ENCODE peak calls at places on chromosomes 2 and 18, in seven cellular contexts. F is CD8-positive, alpha-beta memory T cell; G is GM03348; N is stimulated activated naive CD8-positive, alpha-beta T cell treated with anti-CD3 and anti-CD28 coated beads, Interleukin-15, amount 100 ng/mL, for 72 hours; M is Calu3; U is fibroblast of the conjunctiva; T is HepG2. W is an unnamed sample.
A peak's percentile ranks its signal among the peaks of the same experiment; 100 is the strongest.

GRCh38 chr18:58135806-58136331 is 91.8 kb downstream of the NEDD4L start:
- DNase-seq in F (peak; percentile 53), G (peak; percentile 77), N (peak; percentile 60), M (peak; percentile 80), U (peak; percentile 44), T (peak; percentile 31), W (peak; percentile 82)

GRCh38 chr2:220053919-220054318 is 426.5 kb downstream of the SLC4A3 start:
- DNase-seq in F (no peak), G (no peak), N (no peak), M (no peak), U (no peak), T (no peak), W (no peak)

GRCh38 chr2:62354771-62355550 is 151.0 kb downstream of the TMEM17 start:
- DNase-seq in F (no peak), G (no peak), N (no peak), M (no peak), U (no peak), T (no peak), W (no peak)

GRCh38 chr2:127620867-127621266 is 25.1 kb upstream of the GPR17 start:
- DNase-seq in F (no peak), G (no peak), N (no peak), M (no peak), U (no peak), T (no peak), W (no peak)

GRCh38 chr2:142285480-142285879 is 154.7 kb upstream of the LRP1B start:
- DNase-seq in F (no peak), G (no peak), N (no peak), M (no peak), U (no peak), T (no peak), W (no peak)

GRCh38 chr2:241877197-241877685 is 7.7 kb downstream of the RTP5 start:
- DNase-seq in F (no peak), G (no peak), N (no peak), M (no peak), U (no peak), T (no peak), W (no peak)

GRCh38 chr2:221969087-221969829 is 329.5 kb downstream of the PAX3 start:
- DNase-seq in F (no peak), G (peak; percentile 78), N (no peak), M (peak; percentile 38), U (peak; percentile 22), T (peak; percentile 30), W (no peak)

GRCh38 chr2:8569332-8569930 is 112.4 kb upstream of the ID2 start:
- DNase-seq in F (no peak), G (no peak), N (no peak), M (no peak), U (no peak), T (no peak), W (no peak)

GRCh38 chr2:85779641-85780315 is 26.0 kb downstream of the ATOH8 start:
- DNase-seq in F (no peak), G (no peak), N (no peak), M (no peak), U (no peak), T (no peak), W (no peak)

GRCh38 chr2:181117176-181117925 is 136.9 kb downstream of the UBE2E3 start:
- DNase-seq in F (no peak), G (no peak), N (no peak), M (no peak), U (no peak), T (no peak), W (no peak)

GRCh38 chr2:231545105-231545902 is 15.1 kb upstream of the NMUR1 start:
- DNase-seq in F (peak; percentile 63), G (peak; percentile 15), N (peak; percentile 72), M (no peak), U (no peak), T (no peak), W (peak; percentile 75)

GRCh38 chr2:36561223-36561944 is 36.6 kb downstream of the FEZ2 start:
- DNase-seq in F (no peak), G (peak; percentile 80), N (no peak), M (peak; percentile 64), U (peak; percentile 53), T (peak; percentile 18), W (no peak)

GRCh38 chr2:74530239-74531161 is 767 bp downstream of the HTRA2 start:
- DNase-seq in F (peak; percentile 79), G (peak; percentile 68), N (peak; percentile 41), M (no peak), U (no peak), T (no peak), W (no peak)

GRCh38 chr2:207206001-207206400 is 40.3 kb upstream of the KLF7 start:
- DNase-seq in F (no peak), G (no peak), N (no peak), M (no peak), U (no peak), T (no peak), W (no peak)

GRCh38 chr2:56534321-56534720 is 350.5 kb downstream of the CCDC85A start:
- DNase-seq in F (no peak), G (peak; percentile 7), N (no peak), M (no peak), U (no peak), T (no peak), W (no peak)

GRCh38 chr18:79447703-79448367 is 52.1 kb downstream of the NFATC1 start:
- DNase-seq in F (no peak), G (no peak), N (no peak), M (no peak), U (no peak), T (no peak), W (no peak)

GRCh38 chr2:101467306-101467705 is 7.6 kb downstream of the RFX8 start:
- DNase-seq in F (no peak), G (no peak), N (no peak), M (no peak), U (no peak), T (no peak), W (no peak)